ENCODE peak calls at places on chromosomes 13 and 19, in four cellular contexts. Y is H1, E is IMR-90, A is H9. Z is an unnamed sample.

GRCh38 chr19:13262450-13262849 is 112.2 kb downstream of the IER2 start:
- DNase-seq in Y (no peak), E (peak; percentile 61), A (no peak), Z (peak; percentile 33)

GRCh38 chr13:24232474-24232873 is 72.0 kb downstream of the SPATA13 start:
- DNase-seq in Y (no peak), E (no peak), A (peak; percentile 52), Z (peak; percentile 71)

GRCh38 chr13:31322025-31322424 is 122.2 kb downstream of the B3GLCT start:
- DNase-seq in Y (no peak), E (peak; percentile 7), A (no peak), Z (no peak)

GRCh38 chr13:79525458-79525857 is 44.5 kb downstream of the NDFIP2 start:
- DNase-seq in Y (no peak), E (no peak), A (no peak), Z (no peak)

GRCh38 chr19:17202249-17202648 is 12.9 kb upstream of the USE1 start:
- DNase-seq in Y (no peak), E (no peak), A (no peak), Z (no peak)

GRCh38 chr13:74556002-74556551 is 421.9 kb upstream of the KLF12 start:
- DNase-seq in Y (no peak), E (no peak), A (no peak), Z (no peak)

GRCh38 chr19:54189020-54189667 is at the start of gene MBOAT7:
- DNase-seq in Y (no peak), E (no peak), A (no peak), Z (no peak)

GRCh38 chr13:26946675-26947342 is 186.2 kb upstream of the GPR12 start:
- DNase-seq in Y (no peak), E (peak; percentile 73), A (no peak), Z (peak; percentile 69)

GRCh38 chr19:17358395-17358794 is 18.7 kb downstream of the PLVAP start:
- DNase-seq in Y (no peak), E (no peak), A (no peak), Z (no peak)

GRCh38 chr19:47110521-47111080 is 3.0 kb downstream of the ZC3H4 start:
- DNase-seq in Y (no peak), E (no peak), A (no peak), Z (peak; percentile 35)

GRCh38 chr19:49498475-49498874 is 2.2 kb downstream of the RPS11 start:
- DNase-seq in Y (no peak), E (no peak), A (no peak), Z (no peak)

GRCh38 chr13:33158271-33158670 is 127.3 kb downstream of the STARD13 start:
- DNase-seq in Y (no peak), E (no peak), A (no peak), Z (no peak)

GRCh38 chr13:33081666-33082065 is 65.4 kb downstream of the KL start:
- DNase-seq in Y (no peak), E (no peak), A (no peak), Z (no peak)

GRCh38 chr13:63327584-63327983 is 1911.9 kb upstream of the PCDH20 start:
- DNase-seq in Y (no peak), E (no peak), A (no peak), Z (no peak)

GRCh38 chr13:37138169-37138568 is 32.7 kb upstream of the CSNK1A1L start:
- DNase-seq in Y (no peak), E (no peak), A (peak; percentile 43), Z (peak; percentile 75)

GRCh38 chr13:21012841-21013681 is 48.3 kb downstream of the LATS2 start:
- DNase-seq in Y (no peak), E (no peak), A (no peak), Z (no peak)

GRCh38 chr13:44801990-44802389 is 187.3 kb downstream of the NUFIP1 start:
- DNase-seq in Y (no peak), E (peak; percentile 89), A (no peak), Z (no peak)

GRCh38 chr13:51518847-51519246 is 65.4 kb upstream of the WDFY2 start:
- DNase-seq in Y (no peak), E (peak; percentile 40), A (no peak), Z (peak; percentile 32)

GRCh38 chr19:5395996-5396939 is 55.7 kb upstream of the PTPRS start:
- DNase-seq in Y (no peak), E (no peak), A (no peak), Z (no peak)

GRCh38 chr13:67353891-67354459 is 123.8 kb upstream of the PCDH9 start:
- DNase-seq in Y (no peak), E (peak; percentile 27), A (no peak), Z (no peak)

GRCh38 chr13:75514080-75515040 is 23.3 kb downstream of the COMMD6 start:
- DNase-seq in Y (no peak), E (peak; percentile 56), A (no peak), Z (no peak)

GRCh38 chr19:1999856-2000515 is 15.5 kb downstream of the BTBD2 start:
- DNase-seq in Y (no peak), E (no peak), A (no peak), Z (no peak)

GRCh38 chr13:28478127-28478526 is 16.8 kb downstream of the FLT1 start:
- DNase-seq in Y (no peak), E (peak; percentile 84), A (no peak), Z (no peak)

GRCh38 chr13:98749501-98749900 is 3.0 kb downstream of the SLC15A1 start:
- DNase-seq in Y (no peak), E (peak; percentile 60), A (no peak), Z (no peak)

GRCh38 chr13:45446181-45446580 is 18.6 kb upstream of the COG3 start:
- DNase-seq in Y (no peak), E (peak; percentile 51), A (no peak), Z (no peak)

GRCh38 chr13:25214371-25215252 is 42.5 kb upstream of the AMER2 start:
- DNase-seq in Y (no peak), E (peak; percentile 21), A (no peak), Z (peak; percentile 53)

GRCh38 chr19:46635920-46636761 is at the start of gene GNG8:
- DNase-seq in Y (peak; percentile 66), E (no peak), A (no peak), Z (no peak)

GRCh38 chr19:2043864-2044708 is 7.0 kb downstream of the MKNK2 start:
- DNase-seq in Y (peak; percentile 50), E (no peak), A (peak; percentile 55), Z (no peak)

GRCh38 chr13:50400035-50400726 is 384.9 kb downstream of the KCNRG start:
- DNase-seq in Y (no peak), E (peak; percentile 15), A (no peak), Z (no peak)

GRCh38 chr19:5096536-5096935 is 127.6 kb downstream of the KDM4B start:
- DNase-seq in Y (no peak), E (no peak), A (no peak), Z (no peak)

GRCh38 chr19:49921871-49922755 is 6.9 kb upstream of the ATF5 start:
- DNase-seq in Y (no peak), E (peak; percentile 81), A (no peak), Z (no peak)

GRCh38 chr19:23286477-23286876 is 36.3 kb upstream of the ZNF724 start:
- DNase-seq in Y (peak; percentile 50), E (no peak), A (peak; percentile 31), Z (peak; percentile 57)

GRCh38 chr19:3137139-3137538 is 1.3 kb downstream of the GNA15 start:
- DNase-seq in Y (no peak), E (no peak), A (no peak), Z (no peak)
- H2AK5ac ChIP-seq in Y (no peak overlapping the region), E (no peak overlapping the region), A (no peak overlapping the region), Z (no peak overlapping the region)

GRCh38 chr19:16184665-16185122 is 516 bp upstream of the FAM32A start:
- DNase-seq in Y (no peak), E (no peak), A (no peak), Z (no peak)
- H3K27ac ChIP-seq in Y (no peak overlapping the region), E (peak overlapping the region; percentile 60), A (no peak overlapping the region), Z (no peak overlapping the region)

GRCh38 chr13:112994781-112995355 is 25.9 kb downstream of the MCF2L start:
- DNase-seq in Y (no peak), E (no peak), A (no peak), Z (no peak)
- H2AK5ac ChIP-seq in Y (no peak overlapping the region), E (no peak overlapping the region), A (no peak overlapping the region), Z (no peak overlapping the region)

GRCh38 chr19:38277969-38278680 is 13.8 kb downstream of the SPINT2 start:
- DNase-seq in Y (no peak), E (peak; percentile 35), A (no peak), Z (peak; percentile 63)
- H3K27ac ChIP-seq in Y (no peak overlapping the region), E (peak overlapping the region; percentile 83), A (no peak overlapping the region), Z (no peak overlapping the region)

GRCh38 chr19:55283548-55284393 is at the start of gene BRSK1:
- DNase-seq in Y (peak; percentile 86), E (peak; percentile 61), A (peak; percentile 89), Z (peak; percentile 92)
- H2AK5ac ChIP-seq in Y (no peak within 1 kb of the TSS), E (peak within 1 kb of the TSS; percentile 83), A (no peak within 1 kb of the TSS), Z (no peak within 1 kb of the TSS)

GRCh38 chr13:76992548-76993001 is 694 bp downstream of the CLN5 start:
- DNase-seq in Y (no peak), E (peak; percentile 23), A (no peak), Z (peak; percentile 46)

GRCh38 chr13:76993021-76993420 is 1.1 kb downstream of the CLN5 start:
- DNase-seq in Y (no peak), E (peak; percentile 28), A (no peak), Z (no peak)

GRCh38 chr13:76994281-76994680 is 2.4 kb downstream of the CLN5 start:
- DNase-seq in Y (no peak), E (no peak), A (no peak), Z (no peak)

GRCh38 chr13:76991796-76992547 is at the start of gene CLN5:
- DNase-seq in Y (peak; percentile 91), E (peak; percentile 90), A (peak; percentile 95), Z (peak; percentile 95)

DNA sequence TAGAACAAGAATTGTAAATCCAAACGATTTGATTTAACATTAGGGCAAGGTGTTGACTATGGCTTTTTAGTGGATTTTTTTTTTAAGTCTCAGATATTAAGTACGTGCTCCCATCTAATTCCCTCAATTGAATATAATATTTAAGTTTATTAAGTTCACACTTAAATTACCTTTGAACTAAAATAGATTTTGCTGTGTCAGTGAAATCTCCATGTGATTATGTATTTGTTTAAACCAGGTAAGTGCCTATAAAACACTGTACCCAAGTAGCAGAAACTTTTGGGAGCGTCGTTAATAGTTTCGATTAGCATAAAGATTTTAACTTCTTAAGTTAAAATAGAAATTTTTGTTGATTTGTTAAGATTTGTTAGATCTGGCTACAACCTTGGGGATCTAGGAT is 1.6 kb downstream of the CLN5 start:
- DNase-seq in Y (no peak), E (no peak), A (no peak), Z (no peak)
- H3K27ac ChIP-seq in Y (no peak overlapping the region), E (no peak overlapping the region), A (no peak overlapping the region), Z (no peak overlapping the region)

GRCh38 chr19:10269333-10270179 is 1.4 kb upstream of the ICAM1 start:
- DNase-seq in Y (peak; percentile 99), E (peak; percentile 65), A (peak; percentile 86), Z (peak; percentile 77)
- H2AK5ac ChIP-seq in Y (no peak overlapping the region), E (peak overlapping the region; percentile 37), A (no peak overlapping the region), Z (no peak overlapping the region)

Z was measured in mesendoderm.